ENCODE peak calls at places on chromosomes 5 and 9, in nine cellular contexts. One of them, this sample, is unnamed.

GRCh38 chr9:95441081-95441480 is 75.7 kb downstream of the PTCH1 start:
- DNase-seq in right atrium auricular region: no peak
- DNase-seq in A549: no peak
- DNase-seq in H1: no peak
- DNase-seq in PC-3: no peak
- DNase-seq in fibroblast of lung: no peak
- DNase-seq in IMR-90: no peak
- DNase-seq in kidney: no peak
- DNase-seq in hepatocyte: no peak
- DNase-seq in this sample: no peak

GRCh38 chr5:8322478-8322877 is 453.5 kb downstream of the MTRR start:
- DNase-seq in right atrium auricular region: no peak
- DNase-seq in A549: no peak
- DNase-seq in H1: no peak
- DNase-seq in PC-3: peak; percentile 81
- DNase-seq in fibroblast of lung: no peak
- DNase-seq in IMR-90: no peak
- DNase-seq in kidney: no peak
- DNase-seq in hepatocyte: no peak
- DNase-seq in this sample: no peak

GRCh38 chr9:38022995-38023394 is 46.0 kb downstream of the SHB start:
- DNase-seq in right atrium auricular region: no peak
- DNase-seq in A549: no peak
- DNase-seq in H1: no peak
- DNase-seq in PC-3: peak; percentile 66
- DNase-seq in fibroblast of lung: no peak
- DNase-seq in IMR-90: no peak
- DNase-seq in kidney: no peak
- DNase-seq in hepatocyte: no peak
- DNase-seq in this sample: peak; percentile 34

GRCh38 chr5:78698218-78698751 is 49.7 kb upstream of the LHFPL2 start:
- DNase-seq in right atrium auricular region: peak; percentile 70
- DNase-seq in A549: no peak
- DNase-seq in H1: no peak
- DNase-seq in PC-3: no peak
- DNase-seq in fibroblast of lung: peak; percentile 63
- DNase-seq in IMR-90: peak; percentile 36
- DNase-seq in kidney: no peak
- DNase-seq in hepatocyte: no peak
- DNase-seq in this sample: no peak

GRCh38 chr5:141039517-141039916 is 11.7 kb upstream of the PCDHB1 start:
- DNase-seq in right atrium auricular region: no peak
- DNase-seq in A549: peak; percentile 35
- DNase-seq in H1: no peak
- DNase-seq in PC-3: peak; percentile 88
- DNase-seq in fibroblast of lung: no peak
- DNase-seq in IMR-90: no peak
- DNase-seq in kidney: no peak
- DNase-seq in hepatocyte: peak; percentile 80
- DNase-seq in this sample: no peak

GRCh38 chr5:100904259-100904822 is 1.3 kb upstream of the ST8SIA4 start:
- DNase-seq in right atrium auricular region: no peak
- DNase-seq in A549: peak; percentile 18
- DNase-seq in H1: no peak
- DNase-seq in PC-3: no peak
- DNase-seq in fibroblast of lung: no peak
- DNase-seq in IMR-90: no peak
- DNase-seq in kidney: peak; percentile 37
- DNase-seq in hepatocyte: peak; percentile 17
- DNase-seq in this sample: no peak

GRCh38 chr9:132609829-132610228 is 27.4 kb downstream of the BARHL1 start:
- DNase-seq in right atrium auricular region: no peak
- DNase-seq in A549: no peak
- DNase-seq in H1: no peak
- DNase-seq in PC-3: peak; percentile 84
- DNase-seq in fibroblast of lung: peak; percentile 96
- DNase-seq in IMR-90: peak; percentile 96
- DNase-seq in kidney: no peak
- DNase-seq in hepatocyte: no peak
- DNase-seq in this sample: no peak

GRCh38 chr5:79811081-79811480 is 121.4 kb downstream of the CMYA5 start:
- DNase-seq in right atrium auricular region: no peak
- DNase-seq in A549: no peak
- DNase-seq in H1: no peak
- DNase-seq in PC-3: no peak
- DNase-seq in fibroblast of lung: no peak
- DNase-seq in IMR-90: no peak
- DNase-seq in kidney: no peak
- DNase-seq in hepatocyte: no peak
- DNase-seq in this sample: no peak

GRCh38 chr5:84618262-84618661 is 233.6 kb upstream of the EDIL3 start:
- DNase-seq in right atrium auricular region: no peak
- DNase-seq in A549: no peak
- DNase-seq in H1: no peak
- DNase-seq in PC-3: no peak
- DNase-seq in fibroblast of lung: no peak
- DNase-seq in IMR-90: no peak
- DNase-seq in kidney: no peak
- DNase-seq in hepatocyte: no peak
- DNase-seq in this sample: no peak

GRCh38 chr9:129750010-129750409 is 2.8 kb downstream of the PTGES start:
- DNase-seq in right atrium auricular region: no peak
- DNase-seq in A549: peak; percentile 60
- DNase-seq in H1: no peak
- DNase-seq in PC-3: peak; percentile 65
- DNase-seq in fibroblast of lung: no peak
- DNase-seq in IMR-90: no peak
- DNase-seq in kidney: no peak
- DNase-seq in hepatocyte: peak; percentile 44
- DNase-seq in this sample: peak; percentile 78

GRCh38 chr9:136084191-136084944 is 10.7 kb downstream of the NACC2 start:
- DNase-seq in right atrium auricular region: no peak
- DNase-seq in A549: no peak
- DNase-seq in H1: no peak
- DNase-seq in PC-3: no peak
- DNase-seq in fibroblast of lung: no peak
- DNase-seq in IMR-90: no peak
- DNase-seq in kidney: peak; percentile 75
- DNase-seq in hepatocyte: no peak
- DNase-seq in this sample: no peak

GRCh38 chr9:137277329-137278041 is at the start of gene TOR4A:
- DNase-seq in right atrium auricular region: peak; percentile 88
- DNase-seq in A549: peak; percentile 92
- DNase-seq in H1: no peak
- DNase-seq in PC-3: peak; percentile 86
- DNase-seq in fibroblast of lung: peak; percentile 87
- DNase-seq in IMR-90: peak; percentile 86
- DNase-seq in kidney: peak; percentile 96
- DNase-seq in hepatocyte: peak; percentile 91
- DNase-seq in this sample: no peak

GRCh38 chr9:137273616-137274320 is 3.8 kb upstream of the TOR4A start:
- DNase-seq in right atrium auricular region: no peak
- DNase-seq in A549: no peak
- DNase-seq in H1: no peak
- DNase-seq in PC-3: no peak
- DNase-seq in fibroblast of lung: no peak
- DNase-seq in IMR-90: no peak
- DNase-seq in kidney: peak; percentile 60
- DNase-seq in hepatocyte: no peak
- DNase-seq in this sample: no peak

GRCh38 chr9:137275937-137276756 is 1.4 kb upstream of the TOR4A start:
- DNase-seq in right atrium auricular region: no peak
- DNase-seq in A549: no peak
- DNase-seq in H1: no peak
- DNase-seq in PC-3: no peak
- DNase-seq in fibroblast of lung: no peak
- DNase-seq in IMR-90: no peak
- DNase-seq in kidney: peak; percentile 80
- DNase-seq in hepatocyte: peak; percentile 3
- DNase-seq in this sample: no peak

GRCh38 chr9:137276757-137277328 is 683 bp upstream of the TOR4A start:
- DNase-seq in right atrium auricular region: peak; percentile 81
- DNase-seq in A549: peak; percentile 79
- DNase-seq in H1: no peak
- DNase-seq in PC-3: peak; percentile 41
- DNase-seq in fibroblast of lung: peak; percentile 77
- DNase-seq in IMR-90: peak; percentile 38
- DNase-seq in kidney: peak; percentile 95
- DNase-seq in hepatocyte: peak; percentile 86
- DNase-seq in this sample: no peak

GRCh38 chr9:137275203-137275936 is 2.2 kb upstream of the TOR4A start:
- DNase-seq in right atrium auricular region: no peak
- DNase-seq in A549: no peak
- DNase-seq in H1: no peak
- DNase-seq in PC-3: no peak
- DNase-seq in fibroblast of lung: no peak
- DNase-seq in IMR-90: no peak
- DNase-seq in kidney: peak; percentile 64
- DNase-seq in hepatocyte: peak; percentile 3
- DNase-seq in this sample: no peak
- H3K4me1 ChIP-seq in right atrium auricular region: no peaks in the 10 kb centered on the region
- H3K4me1 ChIP-seq in A549: peaks cover 28% of the 10 kb centered on the region
- H3K4me1 ChIP-seq in H1: no peaks in the 10 kb centered on the region
- H3K4me1 ChIP-seq in PC-3: peaks cover 17% of the 10 kb centered on the region
- H3K4me1 ChIP-seq in fibroblast of lung: peaks cover 10% of the 10 kb centered on the region
- H3K4me1 ChIP-seq in IMR-90: peaks cover 18% of the 10 kb centered on the region
- H3K4me1 ChIP-seq in kidney: peaks cover 26% of the 10 kb centered on the region
- H3K4me1 ChIP-seq in hepatocyte: peaks cover 17% of the 10 kb centered on the region
- H3K4me1 ChIP-seq in this sample: no peaks in the 10 kb centered on the region

DNA sequence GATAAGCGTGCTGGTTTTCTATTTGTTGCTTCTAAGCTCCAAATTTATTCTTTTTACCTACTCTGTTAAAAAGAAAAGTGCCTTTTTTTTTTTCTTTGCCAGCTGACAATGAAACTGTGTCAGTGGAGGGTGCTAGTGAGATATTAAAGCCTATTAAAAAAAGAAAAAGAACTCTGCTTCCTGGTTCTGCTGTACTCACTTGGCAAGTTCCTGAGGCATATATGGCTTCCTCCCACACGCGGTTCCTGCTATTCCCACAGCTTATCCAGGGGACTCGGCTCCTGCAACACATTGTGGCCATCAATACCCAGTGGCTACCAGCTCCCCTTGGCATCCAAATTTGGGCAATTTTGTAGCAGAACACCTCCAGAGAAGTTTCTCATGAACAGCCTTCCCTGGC is 1977.7 kb upstream of the CDH9 start:
- DNase-seq in right atrium auricular region: no peak
- DNase-seq in A549: peak; percentile 25
- DNase-seq in H1: no peak
- DNase-seq in PC-3: peak; percentile 7
- DNase-seq in fibroblast of lung: no peak
- DNase-seq in IMR-90: no peak
- DNase-seq in kidney: no peak
- DNase-seq in hepatocyte: no peak
- DNase-seq in this sample: no peak
- TF ChIP-seq CTCF in right atrium auricular region: no peak
- TF ChIP-seq CTCF in A549: peak; percentile 9
- TF ChIP-seq CTCF in H1: no peak
- TF ChIP-seq CTCF in PC-3: peak; percentile 14
- TF ChIP-seq CTCF in fibroblast of lung: no peak
- TF ChIP-seq CTCF in IMR-90: no peak
- TF ChIP-seq CTCF in kidney: peak; percentile 8
- TF ChIP-seq CTCF in hepatocyte: no peak
- TF ChIP-seq CTCF in this sample: no peak

GRCh38 chr9:117413346-117414219 is 1.3 kb downstream of the ASTN2 start:
- DNase-seq in right atrium auricular region: no peak
- DNase-seq in A549: no peak
- DNase-seq in H1: no peak
- DNase-seq in PC-3: no peak
- DNase-seq in fibroblast of lung: no peak
- DNase-seq in IMR-90: no peak
- DNase-seq in kidney: peak; percentile 69
- DNase-seq in hepatocyte: peak; percentile 22
- DNase-seq in this sample: no peak

GRCh38 chr9:117415584-117415937 is 704 bp upstream of the ASTN2 start:
- DNase-seq in right atrium auricular region: no peak
- DNase-seq in A549: no peak
- DNase-seq in H1: no peak
- DNase-seq in PC-3: no peak
- DNase-seq in fibroblast of lung: no peak
- DNase-seq in IMR-90: no peak
- DNase-seq in kidney: no peak
- DNase-seq in hepatocyte: no peak
- DNase-seq in this sample: no peak

GRCh38 chr9:117416856-117417255 is 2.0 kb upstream of the ASTN2 start:
- DNase-seq in right atrium auricular region: no peak
- DNase-seq in A549: no peak
- DNase-seq in H1: no peak
- DNase-seq in PC-3: no peak
- DNase-seq in fibroblast of lung: no peak
- DNase-seq in IMR-90: no peak
- DNase-seq in kidney: no peak
- DNase-seq in hepatocyte: no peak
- DNase-seq in this sample: no peak

GRCh38 chr9:117414220-117414905 is 494 bp downstream of the ASTN2 start:
- DNase-seq in right atrium auricular region: no peak
- DNase-seq in A549: peak; percentile 39
- DNase-seq in H1: no peak
- DNase-seq in PC-3: no peak
- DNase-seq in fibroblast of lung: no peak
- DNase-seq in IMR-90: no peak
- DNase-seq in kidney: peak; percentile 70
- DNase-seq in hepatocyte: peak; percentile 46
- DNase-seq in this sample: no peak

DNA sequence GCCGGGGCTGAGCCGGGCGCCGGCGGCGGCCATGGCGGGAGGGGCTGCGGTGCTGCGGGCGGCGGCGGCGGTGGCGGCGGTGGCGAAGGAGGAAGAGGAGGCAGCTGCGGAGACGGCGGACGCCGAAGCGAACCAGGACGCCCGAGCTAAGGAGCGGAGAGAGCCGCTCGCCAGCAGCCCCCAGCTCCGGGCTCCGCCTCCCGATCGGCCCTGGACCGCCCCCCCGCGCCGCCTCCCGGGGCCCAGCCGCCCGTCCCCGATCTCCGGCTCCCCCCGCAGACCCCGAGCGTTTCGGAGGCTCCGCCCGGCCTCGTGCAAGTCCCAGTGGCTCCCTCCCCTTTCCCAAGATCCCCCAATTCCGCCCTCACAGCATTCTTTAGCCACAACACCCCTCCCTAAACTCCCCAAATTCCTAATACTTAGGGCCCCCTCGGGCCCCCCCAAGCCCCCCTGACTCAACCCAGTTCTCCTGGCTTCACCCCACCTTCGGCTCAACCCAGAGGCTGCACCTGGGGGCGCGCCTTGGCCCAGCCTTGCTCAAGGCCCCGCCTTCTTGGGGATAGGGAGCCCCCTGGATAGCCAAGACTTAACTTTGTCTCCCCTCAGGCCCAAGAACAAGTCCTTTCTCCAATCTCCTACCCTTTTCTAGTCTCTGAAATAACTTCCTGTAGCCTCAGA is at the start of gene ASTN2:
- DNase-seq in right atrium auricular region: no peak
- DNase-seq in A549: no peak
- DNase-seq in H1: no peak
- DNase-seq in PC-3: no peak
- DNase-seq in fibroblast of lung: no peak
- DNase-seq in IMR-90: no peak
- DNase-seq in kidney: peak; percentile 77
- DNase-seq in hepatocyte: no peak
- DNase-seq in this sample: no peak
- H3K4me3 ChIP-seq in right atrium auricular region: peak within 1 kb of the TSS; percentile 53
- H3K4me3 ChIP-seq in A549: peak within 1 kb of the TSS; percentile 47
- H3K4me3 ChIP-seq in H1: peak within 1 kb of the TSS; percentile 61
- H3K4me3 ChIP-seq in PC-3: no peak within 1 kb of the TSS
- H3K4me3 ChIP-seq in fibroblast of lung: no peak within 1 kb of the TSS
- H3K4me3 ChIP-seq in IMR-90: peak within 1 kb of the TSS; percentile 33
- H3K4me3 ChIP-seq in kidney: no peak within 1 kb of the TSS
- H3K4me3 ChIP-seq in hepatocyte: peak within 1 kb of the TSS; percentile 36
- H3K4me3 ChIP-seq in this sample: peak within 1 kb of the TSS; percentile 26

GRCh38 chr9:111903996-111904395 is 7.4 kb downstream of the UGCG start:
- DNase-seq in right atrium auricular region: no peak
- DNase-seq in A549: no peak
- DNase-seq in H1: no peak
- DNase-seq in PC-3: no peak
- DNase-seq in fibroblast of lung: no peak
- DNase-seq in IMR-90: no peak
- DNase-seq in kidney: no peak
- DNase-seq in hepatocyte: no peak
- DNase-seq in this sample: no peak
- H3K4me1 ChIP-seq in right atrium auricular region: no peaks in the 10 kb centered on the region
- H3K4me1 ChIP-seq in A549: peaks cover 56% of the 10 kb centered on the region
- H3K4me1 ChIP-seq in H1: peaks cover 3% of the 10 kb centered on the region
- H3K4me1 ChIP-seq in PC-3: peaks cover 41% of the 10 kb centered on the region
- H3K4me1 ChIP-seq in fibroblast of lung: peaks cover 19% of the 10 kb centered on the region
- H3K4me1 ChIP-seq in IMR-90: peaks cover 35% of the 10 kb centered on the region
- H3K4me1 ChIP-seq in kidney: peaks cover 23% of the 10 kb centered on the region
- H3K4me1 ChIP-seq in hepatocyte: peaks cover 26% of the 10 kb centered on the region
- H3K4me1 ChIP-seq in this sample: peaks cover 51% of the 10 kb centered on the region